ENCODE peak calls at places on chromosome 18, in ten cellular contexts. U is pancreas, I is right atrium auricular region, P is uterus, D is breast epithelium, K is lung, R is kidney, M is suprapubic skin, J is ovary, L is colonic mucosa. V is an unnamed sample.
A peak's percentile ranks its signal among the peaks of the same experiment; 100 is the strongest.

GRCh38 chr18:49018961-49019445 is 68.2 kb upstream of the SMAD7 start:
- DNase-seq in U (peak; percentile 13), I (no peak), P (peak; percentile 6), D (peak; percentile 13), K (no peak), R (peak; percentile 63), M (no peak), J (peak; percentile 32), L (peak; percentile 15), V (no peak)

GRCh38 chr18:30302181-30302580 is 740.4 kb downstream of the DSC3 start:
- DNase-seq in U (no peak), I (no peak), P (no peak), D (no peak), K (no peak), R (no peak), M (no peak), J (no peak), L (no peak), V (no peak)

GRCh38 chr18:76958692-76959341 is 136.5 kb downstream of the ZNF236 start:
- DNase-seq in U (no peak), I (no peak), P (no peak), D (no peak), K (peak; percentile 54), R (no peak), M (no peak), J (no peak), L (peak; percentile 43), V (no peak)

GRCh38 chr18:48679236-48679635 is 140.4 kb downstream of the CTIF start:
- DNase-seq in U (no peak), I (no peak), P (no peak), D (no peak), K (no peak), R (no peak), M (no peak), J (no peak), L (no peak), V (no peak)

GRCh38 chr18:12307251-12307736 is 747 bp upstream of the TUBB6 start:
- DNase-seq in U (no peak), I (peak; percentile 77), P (peak; percentile 76), D (peak; percentile 57), K (no peak), R (peak; percentile 88), M (peak; percentile 72), J (peak; percentile 78), L (peak; percentile 38), V (no peak)

GRCh38 chr18:8750954-8751415 is 45.6 kb downstream of the MTCL1 start:
- DNase-seq in U (no peak), I (peak; percentile 52), P (no peak), D (no peak), K (no peak), R (no peak), M (peak; percentile 78), J (peak; percentile 56), L (no peak), V (no peak)

GRCh38 chr18:10020176-10020575 is 106.4 kb downstream of the VAPA start:
- DNase-seq in U (no peak), I (peak; percentile 43), P (no peak), D (no peak), K (no peak), R (no peak), M (no peak), J (no peak), L (no peak), V (no peak)

GRCh38 chr18:10074122-10074521 is 160.3 kb downstream of the VAPA start:
- DNase-seq in U (no peak), I (no peak), P (no peak), D (no peak), K (no peak), R (no peak), M (no peak), J (no peak), L (no peak), V (no peak)

GRCh38 chr18:39521164-39521563 is 1955.6 kb upstream of the CELF4 start:
- DNase-seq in U (no peak), I (no peak), P (no peak), D (no peak), K (no peak), R (no peak), M (no peak), J (no peak), L (no peak), V (no peak)

GRCh38 chr18:11251229-11251890 is 102.0 kb upstream of the PIEZO2 start:
- DNase-seq in U (peak; percentile 29), I (no peak), P (no peak), D (no peak), K (no peak), R (no peak), M (no peak), J (no peak), L (no peak), V (no peak)

GRCh38 chr18:5284808-5285207 is 10.7 kb downstream of the ZBTB14 start:
- DNase-seq in U (no peak), I (no peak), P (no peak), D (no peak), K (no peak), R (no peak), M (no peak), J (no peak), L (no peak), V (no peak)

GRCh38 chr18:1806884-1807615 is 764.3 kb downstream of the METTL4 start:
- DNase-seq in U (no peak), I (no peak), P (no peak), D (no peak), K (no peak), R (no peak), M (no peak), J (no peak), L (no peak), V (no peak)

GRCh38 chr18:8785855-8786765 is 80.8 kb downstream of the MTCL1 start:
- DNase-seq in U (no peak), I (no peak), P (no peak), D (no peak), K (no peak), R (no peak), M (no peak), J (no peak), L (no peak), V (no peak)

GRCh38 chr18:49464718-49465598 is 4.5 kb upstream of the DYM start:
- DNase-seq in U (no peak), I (no peak), P (no peak), D (no peak), K (no peak), R (no peak), M (no peak), J (no peak), L (no peak), V (no peak)

GRCh38 chr18:67290421-67290820 is 226.1 kb downstream of the DSEL start:
- DNase-seq in U (no peak), I (no peak), P (no peak), D (no peak), K (no peak), R (no peak), M (no peak), J (no peak), L (no peak), V (no peak)

GRCh38 chr18:13570856-13571495 is 155.4 kb downstream of the FAM210A start:
- DNase-seq in U (no peak), I (no peak), P (no peak), D (no peak), K (no peak), R (no peak), M (no peak), J (no peak), L (no peak), V (no peak)

GRCh38 chr18:9683418-9684396 is 24.4 kb upstream of the RAB31 start:
- DNase-seq in U (no peak), I (no peak), P (peak; percentile 64), D (no peak), K (no peak), R (no peak), M (no peak), J (peak; percentile 56), L (no peak), V (no peak)

GRCh38 chr18:44680271-44681038 is at the start of gene SETBP1:
- DNase-seq in U (peak; percentile 87), I (peak; percentile 73), P (peak; percentile 87), D (peak; percentile 60), K (peak; percentile 58), R (peak; percentile 95), M (peak; percentile 83), J (peak; percentile 82), L (peak; percentile 73), V (no peak)

GRCh38 chr18:75471850-75472249 is 44.3 kb upstream of the SMIM21 start:
- DNase-seq in U (no peak), I (no peak), P (no peak), D (no peak), K (no peak), R (no peak), M (no peak), J (no peak), L (no peak), V (no peak)

GRCh38 chr18:2901405-2901989 is 54.7 kb downstream of the EMILIN2 start:
- DNase-seq in U (no peak), I (no peak), P (peak; percentile 74), D (no peak), K (no peak), R (peak; percentile 21), M (peak; percentile 76), J (peak; percentile 66), L (no peak), V (no peak)
- H3K27ac ChIP-seq in U (no peak overlapping the region), I (peak overlapping the region; percentile 46), P (peak overlapping the region; percentile 91), D (peak overlapping the region; percentile 80), K (peak overlapping the region; percentile 28), R (no peak overlapping the region), M (peak overlapping the region; percentile 68), J (peak overlapping the region; percentile 88), L (no peak overlapping the region), V (no peak overlapping the region)

GRCh38 chr18:26405190-26405781 is 143.1 kb downstream of the KCTD1 start:
- DNase-seq in U (no peak), I (no peak), P (no peak), D (no peak), K (no peak), R (peak; percentile 76), M (no peak), J (no peak), L (no peak), V (no peak)
- TF ChIP-seq CTCF in U (peak; percentile 25), I (no peak), P (no peak), D (no peak), K (no peak), R (peak; percentile 49), M (no peak), J (no peak), L (no peak), V (no peak)

DNA sequence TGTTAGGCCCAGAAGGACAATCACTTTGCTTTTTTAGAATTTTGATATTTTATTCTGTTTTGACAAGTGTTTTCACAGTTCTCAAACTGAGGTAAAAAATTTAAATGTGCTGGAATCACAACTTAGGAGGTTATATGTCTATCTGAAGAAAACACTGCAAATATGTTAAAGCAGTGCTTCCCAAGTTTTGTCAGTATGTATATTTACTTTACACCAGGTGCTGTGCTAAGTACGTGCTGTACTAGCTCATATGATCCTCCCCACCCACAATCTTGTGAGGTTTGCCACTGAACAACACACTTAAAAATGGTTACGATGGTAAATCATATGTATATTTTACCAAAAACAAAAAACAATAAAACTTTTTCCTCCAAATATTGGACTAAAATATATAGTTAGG is 124.2 kb downstream of the CABYR start:
- DNase-seq in U (no peak), I (no peak), P (no peak), D (no peak), K (no peak), R (no peak), M (no peak), J (no peak), L (peak; percentile 23), V (no peak)
- H3K27ac ChIP-seq in U (no peak overlapping the region), I (peak overlapping the region; percentile 6), P (no peak overlapping the region), D (no peak overlapping the region), K (no peak overlapping the region), R (no peak overlapping the region), M (no peak overlapping the region), J (no peak overlapping the region), L (no peak overlapping the region), V (no peak overlapping the region)

GRCh38 chr18:46754661-46755292 is 2.1 kb downstream of the ST8SIA5 start:
- DNase-seq in U (no peak), I (peak; percentile 55), P (no peak), D (no peak), K (no peak), R (no peak), M (no peak), J (no peak), L (no peak), V (no peak)
- TF ChIP-seq CTCF in U (no peak), I (no peak), P (no peak), D (no peak), K (no peak), R (no peak), M (no peak), J (no peak), L (no peak), V (no peak)